ENCODE peak calls at places on chromosomes 1 and 21, in five cellular contexts. A is cardiac fibroblast, S is Panc1, Q is GM12865, F is cardiac muscle cell. N is an unnamed sample.

GRCh38 chr1:7087888-7088287 is 302.6 kb downstream of the CAMTA1 start:
- DNase-seq in A (no peak), S (no peak), Q (no peak), F (no peak), N (no peak)

GRCh38 chr1:2148691-2149090 is 45.9 kb downstream of the FAAP20 start:
- DNase-seq in F (no peak), Q (no peak), S (no peak), A (no peak), N (no peak)

GRCh38 chr1:170369417-170369816 is 162.5 kb upstream of the GORAB start:
- DNase-seq in S (no peak), F (no peak), Q (no peak), A (no peak), N (no peak)

GRCh38 chr21:34072145-34073031 is 990 bp upstream of the MRPS6 start:
- DNase-seq in S (no peak), Q (no peak), A (no peak), F (no peak), N (no peak)

GRCh38 chr1:30273456-30273855 is 449.9 kb downstream of the MATN1 start:
- DNase-seq in F (no peak), S (no peak), A (no peak), Q (no peak), N (no peak)

GRCh38 chr1:201990427-201990826 is 8.0 kb downstream of the RNPEP start:
- DNase-seq in A (no peak), S (no peak), F (peak; percentile 35), Q (no peak), N (no peak)

GRCh38 chr1:243597383-243597782 is 252.7 kb downstream of the AKT3 start:
- DNase-seq in S (no peak), A (peak; percentile 22), Q (no peak), F (no peak), N (no peak)

GRCh38 chr1:186295980-186296379 is 79.1 kb downstream of the TPR start:
- DNase-seq in F (peak; percentile 54), S (no peak), A (peak; percentile 74), Q (no peak), N (no peak)

GRCh38 chr1:202638019-202638887 is 72.0 kb downstream of the SYT2 start:
- DNase-seq in S (no peak), F (no peak), Q (no peak), A (no peak), N (no peak)

GRCh38 chr1:115429242-115429641 is 91.2 kb upstream of the NGF start:
- DNase-seq in Q (no peak), S (no peak), F (peak; percentile 57), A (peak; percentile 69), N (no peak)

GRCh38 chr1:222994506-222995229 is 148.4 kb downstream of the TLR5 start:
- DNase-seq in A (peak; percentile 84), S (no peak), Q (no peak), F (peak; percentile 86), N (no peak)

GRCh38 chr1:156750932-156751723 is at the start of gene HDGF:
- DNase-seq in Q (peak; percentile 60), S (no peak), F (peak; percentile 53), A (peak; percentile 37), N (peak; percentile 52)

GRCh38 chr1:33143698-33144097 is 38.1 kb downstream of the TRIM62 start:
- DNase-seq in F (peak; percentile 75), S (no peak), Q (no peak), A (peak; percentile 72), N (no peak)

GRCh38 chr21:43345746-43346409 is 81.1 kb downstream of the SIK1 start:
- DNase-seq in A (peak; percentile 93), S (no peak), F (peak; percentile 97), Q (no peak), N (no peak)

DNA sequence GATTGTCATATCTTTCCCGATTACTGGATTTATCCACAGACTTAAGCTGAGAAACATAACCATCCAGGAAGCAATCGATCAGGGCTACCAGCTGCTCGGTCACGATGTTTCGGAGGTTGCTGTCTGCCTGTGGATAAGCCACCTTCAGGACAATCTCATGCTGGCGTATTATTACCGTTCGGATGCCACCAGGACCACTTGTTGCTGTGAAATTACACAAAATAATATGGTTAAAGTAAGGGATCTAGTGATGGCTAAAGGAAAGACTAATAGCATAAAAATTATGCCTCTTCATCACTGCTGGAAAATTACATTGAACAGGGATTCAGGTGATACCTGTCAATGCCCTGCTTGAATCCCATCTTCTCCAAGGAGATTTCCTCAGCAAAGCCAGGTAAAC is 30.8 kb upstream of the ACTA1 start:
- DNase-seq in A (no peak), Q (no peak), F (no peak), S (no peak), N (no peak)
- TF ChIP-seq CTCF in A (no peak), Q (no peak), F (no peak), S (no peak), N (no peak)

DNA sequence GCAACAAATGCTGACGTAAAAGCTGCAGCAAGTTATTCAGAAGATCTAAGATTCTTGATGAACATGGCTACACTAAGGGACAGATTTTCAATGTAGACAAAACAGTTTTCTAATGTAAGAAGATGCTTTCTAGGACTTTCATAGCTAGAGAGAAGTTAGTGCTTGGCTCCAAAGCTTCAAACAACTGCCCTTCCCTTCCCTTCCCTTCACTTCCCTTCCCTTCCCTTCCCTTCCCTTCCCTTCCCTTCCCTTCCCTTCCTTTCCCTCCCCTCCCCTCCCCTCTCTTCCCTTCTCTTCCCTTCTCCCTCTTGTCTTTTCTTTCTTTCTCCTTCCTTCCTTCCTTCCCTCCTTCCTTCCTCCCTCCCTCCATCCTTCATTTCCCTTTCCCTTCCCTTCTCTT is 365.3 kb upstream of the ADGRL4 start:
- DNase-seq in S (no peak), F (no peak), Q (no peak), A (no peak), N (no peak)
- TF ChIP-seq CTCF in S (no peak), F (no peak), Q (no peak), A (no peak), N (no peak)

DNA sequence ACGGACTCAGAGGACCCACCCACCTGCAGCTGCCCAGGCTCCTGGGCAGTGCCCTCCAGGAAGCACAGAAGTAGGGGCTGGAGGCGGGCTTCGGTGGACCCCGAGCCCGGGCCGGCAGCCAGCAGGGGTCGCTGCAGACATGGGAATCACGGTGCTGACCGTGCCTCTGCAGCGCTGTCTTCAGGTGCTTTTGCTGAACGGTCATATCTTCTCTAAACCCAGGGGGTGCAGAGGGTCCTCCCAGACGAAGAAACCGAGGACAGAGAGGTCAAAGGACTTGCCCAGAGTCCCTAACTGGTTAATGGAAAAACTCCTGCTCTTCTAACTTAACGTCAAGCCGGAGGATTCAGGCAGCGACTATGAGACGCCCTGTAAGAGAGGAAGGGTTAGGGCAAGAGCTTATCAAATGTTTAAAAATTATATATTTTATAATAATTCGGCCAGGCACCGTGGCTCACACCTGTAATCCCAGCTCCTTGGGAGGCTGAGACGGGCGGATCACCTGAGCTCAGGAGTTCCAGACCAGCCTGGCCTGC is 21.5 kb upstream of the LEFTY2 start:
- DNase-seq in S (no peak), F (peak; percentile 33), A (peak; percentile 24), Q (peak; percentile 73), N (peak; percentile 46)
- TF ChIP-seq CTCF in S (peak; percentile 97), F (peak; percentile 76), A (peak; percentile 76), Q (peak; percentile 89), N (peak; percentile 97)

GRCh38 chr21:21373969-21374368 is 375.8 kb downstream of the NCAM2 start:
- DNase-seq in S (no peak), Q (no peak), A (peak; percentile 21), F (peak; percentile 34), N (no peak)
- TF ChIP-seq CTCF in S (no peak), Q (no peak), A (peak; percentile 23), F (peak; percentile 31), N (peak; percentile 13)

DNA sequence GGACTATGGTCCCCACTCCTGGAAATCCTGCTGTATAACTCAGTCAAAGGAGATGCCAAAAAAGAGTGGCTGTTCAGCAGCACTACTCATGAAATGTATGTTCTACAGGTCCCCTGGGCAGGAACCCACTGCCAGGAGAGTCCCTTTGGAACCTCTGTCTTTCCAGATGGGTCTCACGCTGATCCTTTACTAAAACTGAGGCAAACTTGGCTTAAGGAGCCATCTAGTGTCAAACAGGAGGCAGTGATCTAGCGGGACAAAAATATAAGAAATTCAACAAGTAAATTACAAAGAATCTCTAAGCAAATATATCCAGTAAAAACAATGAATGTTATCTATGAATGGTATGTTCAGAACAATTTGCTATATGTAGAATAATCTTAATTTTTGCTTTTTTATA is 80.5 kb upstream of the PRMT6 start:
- DNase-seq in A (peak; percentile 8), Q (peak; percentile 7), F (no peak), S (no peak), N (no peak)
- TF ChIP-seq CTCF in A (no peak), Q (peak; percentile 10), F (no peak), S (peak; percentile 15), N (no peak)

DNA sequence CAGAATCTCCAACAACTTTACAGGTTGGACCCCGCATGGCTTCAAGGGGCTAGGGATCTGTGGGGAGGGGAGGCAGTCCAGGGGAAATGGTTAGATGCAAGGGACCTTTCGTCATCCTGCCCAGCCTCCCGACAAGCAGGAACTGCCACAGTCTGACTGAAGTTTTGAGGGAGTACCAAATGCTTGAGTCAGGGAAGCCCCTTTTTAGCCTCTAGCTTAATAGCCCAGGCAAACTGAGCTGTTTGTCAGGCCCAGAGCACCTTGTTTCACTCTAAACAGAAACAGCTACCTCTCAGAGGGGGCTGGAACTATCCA is 1.1 kb downstream of the TOR3A start:
- DNase-seq in S (no peak), F (peak; percentile 29), A (peak; percentile 41), Q (peak; percentile 72), N (peak; percentile 52)
- TF ChIP-seq CTCF in S (no peak), F (no peak), A (no peak), Q (no peak), N (no peak)

N was measured in MM.1S.